ENCODE peak calls at places on chromosomes 2 and 18, in ten cellular contexts. R is psoas muscle; A is testis; D is effector memory CD4-positive, alpha-beta T cell; T is NT2/D1; E is fibroblast of lung; X is right atrium auricular region; W is mammary epithelial cell; G is astrocyte; K is left lung. Y is an unnamed sample. For H3K4me1 and H3K36me3, the result is how much of the 10 kb centered on the place peaks cover.

GRCh38 chr2:100242891-100243670 is 79.2 kb downstream of the LONRF2 start:
- DNase-seq in D (peak), A (peak), E (peak), G (peak), K (peak), W (peak), R (peak), T (peak), X (peak), Y (peak)

GRCh38 chr2:68318686-68319396 is 908 bp downstream of the CNRIP1 start:
- DNase-seq in D (no peak), R (peak), X (no peak), T (no peak), K (peak), A (no peak), G (no peak), E (peak), W (peak), Y (peak)

GRCh38 chr18:48921305-48922202 is 29.2 kb downstream of the SMAD7 start:
- DNase-seq in E (no peak), A (no peak), G (no peak), X (no peak), K (no peak), R (no peak), T (no peak), W (no peak), D (no peak), Y (peak)

GRCh38 chr2:20496942-20497341 is 50.1 kb downstream of the RHOB start:
- DNase-seq in X (no peak), A (no peak), R (no peak), D (no peak), T (no peak), K (no peak), W (no peak), E (no peak), G (no peak), Y (no peak)

GRCh38 chr2:239021651-239022436 is 174.0 kb downstream of the TWIST2 start:
- DNase-seq in D (no peak), E (no peak), X (no peak), R (no peak), G (no peak), A (no peak), K (no peak), T (no peak), W (no peak), Y (peak)

GRCh38 chr2:239959059-239959971 is 65.8 kb downstream of the NDUFA10 start:
- DNase-seq in D (no peak), E (no peak), A (peak), R (no peak), X (no peak), G (peak), W (no peak), K (peak), T (no peak), Y (no peak)

GRCh38 chr2:111632661-111633060 is 251.3 kb downstream of the ANAPC1 start:
- DNase-seq in A (no peak), E (peak), T (no peak), W (no peak), X (no peak), D (no peak), R (no peak), G (no peak), K (no peak), Y (no peak)

GRCh38 chr2:45000341-45000901 is 8.8 kb downstream of the SIX2 start:
- DNase-seq in X (no peak), G (no peak), E (no peak), K (no peak), W (no peak), D (no peak), A (no peak), R (peak), T (no peak), Y (no peak)

GRCh38 chr2:32009479-32010256 is 1.1 kb downstream of the MEMO1 start:
- DNase-seq in X (no peak), R (peak), D (peak), T (no peak), K (peak), E (peak), G (no peak), W (peak), A (peak), Y (peak)

GRCh38 chr2:69046221-69046662 is 33.3 kb downstream of the ANTXR1 start:
- DNase-seq in W (peak), D (no peak), G (peak), X (no peak), R (no peak), T (no peak), K (no peak), A (no peak), E (peak), Y (no peak)

GRCh38 chr2:47189635-47190034 is 34.5 kb upstream of the STPG4 start:
- DNase-seq in T (no peak), G (peak), A (no peak), K (no peak), W (peak), R (no peak), E (peak), D (no peak), X (no peak), Y (no peak)

GRCh38 chr18:13112982-13113381 is 105.6 kb upstream of the LDLRAD4 start:
- DNase-seq in E (peak), T (peak), X (peak), R (peak), W (peak), K (no peak), A (peak), G (peak), D (no peak), Y (no peak)

GRCh38 chr2:96098900-96099590 is 17.3 kb downstream of the ADRA2B start:
- DNase-seq in W (no peak), K (peak), X (peak), A (peak), E (no peak), D (no peak), T (no peak), R (peak), G (no peak), Y (peak)

GRCh38 chr2:169828141-169828811 is 1.0 kb downstream of the UBR3 start:
- DNase-seq in A (peak), E (peak), X (no peak), K (no peak), G (peak), D (peak), W (peak), R (peak), T (no peak), Y (no peak)

GRCh38 chr2:8623958-8624591 is 57.8 kb upstream of the ID2 start:
- DNase-seq in W (no peak), E (no peak), X (no peak), D (no peak), R (no peak), T (no peak), G (no peak), K (no peak), A (peak), Y (no peak)

GRCh38 chr2:143844986-143845385 is 674.9 kb downstream of the ZEB2 start:
- DNase-seq in A (no peak), R (no peak), D (no peak), G (no peak), E (no peak), W (no peak), T (no peak), K (no peak), X (no peak), Y (no peak)

GRCh38 chr2:29014331-29014730 is 33.2 kb downstream of the TOGARAM2 start:
- DNase-seq in G (no peak), T (no peak), R (no peak), W (no peak), D (no peak), A (no peak), K (no peak), E (no peak), X (no peak), Y (no peak)

GRCh38 chr18:37156330-37156942 is 327.5 kb downstream of the KIAA1328 start:
- DNase-seq in W (no peak), X (no peak), A (no peak), G (no peak), D (no peak), K (no peak), T (no peak), R (no peak), E (no peak), Y (no peak)

GRCh38 chr2:10884530-10885478 is 26.9 kb upstream of the KCNF1 start:
- DNase-seq in K (no peak), X (no peak), T (no peak), G (no peak), W (no peak), R (no peak), D (no peak), A (no peak), E (no peak), Y (no peak)

GRCh38 chr2:71748227-71748626 is 294.9 kb downstream of the DYSF start:
- DNase-seq in R (peak), T (no peak), D (no peak), X (peak), E (peak), A (no peak), G (peak), W (no peak), K (peak), Y (peak)

GRCh38 chr2:168528469-168528868 is 72.4 kb downstream of the CERS6 start:
- DNase-seq in A (no peak), D (no peak), G (no peak), E (peak), W (no peak), K (no peak), R (no peak), X (no peak), T (no peak), Y (no peak)

GRCh38 chr2:168596881-168597280 is 140.8 kb downstream of the CERS6 start:
- DNase-seq in X (no peak), D (no peak), K (no peak), G (peak), R (no peak), W (peak), A (no peak), T (no peak), E (no peak), Y (no peak)

GRCh38 chr18:24663026-24663425 is 202.6 kb downstream of the HRH4 start:
- DNase-seq in R (no peak), W (no peak), T (no peak), K (no peak), D (no peak), A (no peak), E (no peak), G (no peak), X (no peak), Y (no peak)

GRCh38 chr2:197265931-197266330 is 44.6 kb downstream of the ANKRD44 start:
- DNase-seq in X (no peak), A (no peak), G (peak), E (no peak), T (no peak), D (no peak), R (no peak), K (no peak), W (no peak), Y (no peak)

GRCh38 chr2:46416739-46417403 is 62.5 kb upstream of the TMEM247 start:
- DNase-seq in D (no peak), T (no peak), X (no peak), A (no peak), R (no peak), G (no peak), E (peak), W (no peak), K (no peak), Y (no peak)

GRCh38 chr18:76803814-76804213 is 18.5 kb upstream of the ZNF236 start:
- DNase-seq in W (peak), G (peak), X (peak), K (no peak), A (peak), E (peak), T (no peak), R (peak), D (peak), Y (no peak)

GRCh38 chr2:234136461-234136860 is 86.0 kb downstream of the SPP2 start:
- DNase-seq in W (peak), X (no peak), E (no peak), R (no peak), D (no peak), K (no peak), T (no peak), G (no peak), A (no peak), Y (no peak)

GRCh38 chr2:203694186-203694585 is 12.3 kb upstream of the CD28 start:
- DNase-seq in W (no peak), K (no peak), A (no peak), D (no peak), R (no peak), T (no peak), X (no peak), G (no peak), E (no peak), Y (no peak)

GRCh38 chr2:165952600-165953210 is 871 bp downstream of the TTC21B start:
- DNase-seq in X (no peak), A (no peak), R (no peak), W (peak), E (peak), D (no peak), G (peak), T (no peak), K (no peak), Y (no peak)

GRCh38 chr2:156702520-156702919 is 266.3 kb downstream of the GPD2 start:
- DNase-seq in A (no peak), K (no peak), G (no peak), T (no peak), E (no peak), X (no peak), D (no peak), R (no peak), W (no peak), Y (no peak)

GRCh38 chr2:109266511-109266910 is 137.5 kb downstream of the SH3RF3 start:
- DNase-seq in X (no peak), A (no peak), W (no peak), E (no peak), T (no peak), K (no peak), G (no peak), D (no peak), R (no peak), Y (no peak)

GRCh38 chr2:61247204-61247812 is 85.3 kb downstream of the C2orf74 start:
- DNase-seq in G (peak), E (peak), A (no peak), D (no peak), X (no peak), W (peak), R (no peak), T (no peak), K (no peak), Y (no peak)

GRCh38 chr2:21042958-21043743 is 722 bp downstream of the APOB start:
- DNase-seq in D (peak), K (peak), E (peak), A (peak), T (peak), G (peak), X (no peak), W (peak), R (peak), Y (peak)

GRCh38 chr2:149692837-149693518 is 105.4 kb upstream of the MMADHC start:
- DNase-seq in T (no peak), E (peak), R (no peak), A (no peak), W (no peak), K (no peak), G (peak), X (no peak), D (no peak), Y (no peak)

GRCh38 chr2:174673876-174674275 is 76.3 kb upstream of the WIPF1 start:
- DNase-seq in R (no peak), X (no peak), D (no peak), T (no peak), K (no peak), G (peak), W (no peak), E (peak), A (no peak), Y (no peak)
- H3K4me3 ChIP-seq in R (no peak), X (no peak), D (no peak), T (no peak), K (no peak), G (no peak), W (no peak), E (no peak), A (no peak), Y (no peak)

DNA sequence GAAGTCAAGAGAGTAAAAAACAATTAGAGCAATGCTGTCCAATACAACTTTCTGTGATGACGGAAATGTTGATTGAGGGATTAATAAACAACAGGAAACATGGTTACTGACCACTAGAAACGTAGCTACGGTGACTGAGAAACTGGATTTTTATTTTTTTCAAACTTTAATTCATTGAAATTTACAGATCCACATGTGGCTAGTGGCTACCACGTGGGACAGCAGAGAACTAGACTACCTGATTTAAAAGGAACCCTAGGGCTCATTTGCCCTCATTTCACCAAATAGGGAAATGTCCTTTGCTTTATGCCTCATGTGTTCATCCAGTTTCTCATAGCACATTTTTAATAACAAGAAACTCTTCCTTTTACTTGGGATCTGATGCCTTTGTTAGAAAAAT is 413.0 kb downstream of the TGIF1 start:
- DNase-seq in R (no peak), G (no peak), T (no peak), W (no peak), E (no peak), X (no peak), K (no peak), A (no peak), D (no peak), Y (no peak)
- H3K4me1 ChIP-seq in R (under half), G (under half), T (under half), W (under half), E (under half), X (under half), K (under half), A (under half), D (under half), Y (under half)

DNA sequence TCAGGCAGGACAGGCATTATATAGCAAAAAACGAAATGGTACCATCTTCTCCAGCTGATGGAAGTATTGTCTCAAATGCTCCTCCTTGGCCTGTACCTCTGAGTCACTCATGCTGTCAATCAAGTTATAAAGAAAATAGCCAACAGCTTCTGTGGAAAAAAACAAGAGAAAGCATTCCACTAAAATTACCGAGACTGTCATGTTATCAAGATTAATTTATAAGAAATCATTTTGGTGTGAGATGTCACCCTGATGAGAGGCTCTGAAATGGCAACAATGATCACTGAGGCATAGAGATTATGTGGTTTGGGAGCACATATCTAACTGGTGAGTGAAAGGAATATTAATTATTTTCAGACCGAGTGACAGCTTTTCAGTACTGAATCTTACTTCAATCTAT is 47.4 kb downstream of the LRPPRC start:
- DNase-seq in K (no peak), E (no peak), G (peak), D (no peak), A (no peak), R (no peak), T (no peak), X (no peak), W (no peak), Y (no peak)
- H3K36me3 ChIP-seq in K (under half), E (under half), G (half or more), D (half or more), A (under half), R (half or more), T (half or more), X (half or more), W (half or more), Y (under half)

GRCh38 chr18:26961805-26962204 is 96.3 kb upstream of the AQP4 start:
- DNase-seq in G (no peak), A (no peak), D (no peak), W (no peak), T (no peak), E (no peak), K (no peak), X (no peak), R (no peak), Y (no peak)
- H3K4me3 ChIP-seq in G (no peak), A (no peak), D (no peak), W (no peak), T (no peak), E (no peak), K (no peak), X (no peak), R (no peak), Y (no peak)

GRCh38 chr18:3248062-3248669 is 565 bp downstream of the MYL12A start:
- DNase-seq in R (peak), T (no peak), X (no peak), D (no peak), G (peak), A (peak), E (peak), W (no peak), K (no peak), Y (no peak)

GRCh38 chr18:3247243-3248061 is at the start of gene MYL12A:
- DNase-seq in G (peak), R (peak), W (peak), E (peak), A (peak), D (peak), K (peak), T (peak), X (peak), Y (peak)

GRCh38 chr18:3250237-3251107 is 2.9 kb downstream of the MYL12A start:
- DNase-seq in W (peak), K (no peak), R (no peak), E (peak), D (no peak), T (no peak), A (no peak), G (peak), X (no peak), Y (no peak)

GRCh38 chr18:3246636-3247242 is 862 bp upstream of the MYL12A start:
- DNase-seq in D (peak), G (no peak), A (peak), W (peak), T (no peak), E (no peak), K (no peak), X (no peak), R (peak), Y (peak)

GRCh38 chr18:3248670-3249359 is 1.2 kb downstream of the MYL12A start:
- DNase-seq in A (peak), R (no peak), T (no peak), E (peak), D (peak), W (peak), X (no peak), K (no peak), G (peak), Y (no peak)
- H3K4me1 ChIP-seq in A (under half), R (half or more), T (under half), E (under half), D (under half), W (under half), X (half or more), K (half or more), G (under half), Y (under half)

DNA sequence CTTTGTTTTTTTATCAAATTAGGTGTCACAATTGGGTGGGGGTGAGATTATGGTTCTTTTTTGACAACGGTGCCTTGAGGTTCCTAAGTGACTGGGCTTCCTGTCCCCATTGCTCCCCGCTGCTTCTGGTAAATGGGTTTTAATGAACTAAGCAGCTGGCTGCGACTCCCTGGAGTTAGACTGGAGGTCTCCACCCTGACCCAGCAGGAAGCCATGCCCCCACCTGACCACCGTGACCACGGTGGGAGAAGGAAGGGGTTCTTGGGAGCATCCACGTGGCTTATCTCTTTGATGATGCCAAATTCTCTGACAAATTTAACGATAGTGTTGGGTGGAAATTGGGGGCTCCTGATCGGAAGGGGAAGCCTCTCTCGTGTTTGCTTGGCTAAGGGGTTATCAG is 12.2 kb downstream of the CNDP2 start:
- DNase-seq in G (no peak), T (no peak), D (no peak), A (no peak), R (no peak), W (no peak), X (no peak), E (no peak), K (no peak), Y (no peak)
- H3K36me3 ChIP-seq in G (under half), T (half or more), D (half or more), A (under half), R (half or more), W (under half), X (half or more), E (under half), K (under half), Y (under half)

DNA sequence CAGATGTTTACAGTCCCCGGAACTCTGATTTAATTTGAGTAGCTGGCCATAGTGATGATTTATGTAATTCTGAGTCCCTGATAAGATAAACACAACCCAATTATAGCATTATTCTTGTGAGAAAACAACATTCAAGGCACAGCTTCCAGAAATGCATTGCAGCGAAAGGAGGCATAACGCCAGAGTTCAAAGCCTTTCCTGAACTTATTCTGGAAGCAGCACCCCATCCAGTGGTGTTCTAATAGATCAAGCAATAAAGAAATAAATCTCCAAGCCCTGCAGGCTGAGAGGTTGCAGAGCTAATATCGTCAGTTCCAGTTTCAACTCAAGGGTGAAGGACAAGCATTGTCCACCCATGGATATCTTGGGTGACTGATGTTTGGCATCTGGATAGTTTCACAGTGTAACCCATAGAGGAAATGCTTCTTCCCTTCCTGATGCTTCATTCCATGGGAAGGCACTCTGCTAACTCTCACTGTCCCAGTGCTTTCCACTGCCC is 18.8 kb downstream of the CDH2 start:
- DNase-seq in W (no peak), K (no peak), A (no peak), R (no peak), G (no peak), X (no peak), T (no peak), E (peak), D (no peak), Y (no peak)
- H3K4me3 ChIP-seq in W (no peak), K (no peak), A (no peak), R (no peak), G (no peak), X (no peak), T (no peak), E (peak), D (no peak), Y (no peak)